ENCODE peak calls at places on chromosome 5, in eight cellular contexts. One of them, this sample, is unnamed. For H3K4me1, the result is how much of the 10 kb centered on the place peaks cover.

GRCh38 chr5:176660860-176661641 is 13.8 kb downstream of the TSPAN17 start:
- DNase-seq in A673: peak
- DNase-seq in psoas muscle: peak
- DNase-seq in pancreas: peak
- DNase-seq in tibial artery: no peak
- DNase-seq in PC-3: peak
- DNase-seq in gastrocnemius medialis: no peak
- DNase-seq in body of pancreas: peak
- DNase-seq in this sample: peak

GRCh38 chr5:35771321-35771720 is 85.4 kb upstream of the IL7R start:
- DNase-seq in A673: no peak
- DNase-seq in psoas muscle: no peak
- DNase-seq in pancreas: no peak
- DNase-seq in tibial artery: no peak
- DNase-seq in PC-3: peak
- DNase-seq in gastrocnemius medialis: no peak
- DNase-seq in body of pancreas: no peak
- DNase-seq in this sample: no peak

GRCh38 chr5:135391123-135391868 is 7.7 kb downstream of the MACROH2A1 start:
- DNase-seq in A673: no peak
- DNase-seq in psoas muscle: no peak
- DNase-seq in pancreas: no peak
- DNase-seq in tibial artery: no peak
- DNase-seq in PC-3: no peak
- DNase-seq in gastrocnemius medialis: no peak
- DNase-seq in body of pancreas: no peak
- DNase-seq in this sample: no peak

GRCh38 chr5:172686539-172687390 is 45.7 kb downstream of the NEURL1B start:
- DNase-seq in A673: no peak
- DNase-seq in psoas muscle: no peak
- DNase-seq in pancreas: no peak
- DNase-seq in tibial artery: no peak
- DNase-seq in PC-3: no peak
- DNase-seq in gastrocnemius medialis: no peak
- DNase-seq in body of pancreas: no peak
- DNase-seq in this sample: no peak

GRCh38 chr5:136018814-136019777 is 9.7 kb upstream of the TGFBI start:
- DNase-seq in A673: peak
- DNase-seq in psoas muscle: no peak
- DNase-seq in pancreas: peak
- DNase-seq in tibial artery: peak
- DNase-seq in PC-3: no peak
- DNase-seq in gastrocnemius medialis: peak
- DNase-seq in body of pancreas: no peak
- DNase-seq in this sample: no peak

GRCh38 chr5:5165541-5166002 is 25.4 kb downstream of the ADAMTS16 start:
- DNase-seq in A673: peak
- DNase-seq in psoas muscle: no peak
- DNase-seq in pancreas: no peak
- DNase-seq in tibial artery: no peak
- DNase-seq in PC-3: peak
- DNase-seq in gastrocnemius medialis: no peak
- DNase-seq in body of pancreas: no peak
- DNase-seq in this sample: no peak

GRCh38 chr5:99032234-99033013 is 103.6 kb upstream of the CHD1 start:
- DNase-seq in A673: peak
- DNase-seq in psoas muscle: no peak
- DNase-seq in pancreas: peak
- DNase-seq in tibial artery: peak
- DNase-seq in PC-3: peak
- DNase-seq in gastrocnemius medialis: peak
- DNase-seq in body of pancreas: peak
- DNase-seq in this sample: peak

GRCh38 chr5:177462702-177463101 is 10.7 kb downstream of the DBN1 start:
- DNase-seq in A673: no peak
- DNase-seq in psoas muscle: no peak
- DNase-seq in pancreas: no peak
- DNase-seq in tibial artery: no peak
- DNase-seq in PC-3: no peak
- DNase-seq in gastrocnemius medialis: no peak
- DNase-seq in body of pancreas: no peak
- DNase-seq in this sample: no peak

GRCh38 chr5:23028445-23028844 is 175.3 kb upstream of the CDH12 start:
- DNase-seq in A673: no peak
- DNase-seq in psoas muscle: no peak
- DNase-seq in pancreas: no peak
- DNase-seq in tibial artery: no peak
- DNase-seq in PC-3: no peak
- DNase-seq in gastrocnemius medialis: no peak
- DNase-seq in body of pancreas: no peak
- DNase-seq in this sample: no peak

GRCh38 chr5:55232194-55232984 is 1.0 kb downstream of the CCNO start:
- DNase-seq in A673: peak
- DNase-seq in psoas muscle: no peak
- DNase-seq in pancreas: peak
- DNase-seq in tibial artery: no peak
- DNase-seq in PC-3: peak
- DNase-seq in gastrocnemius medialis: no peak
- DNase-seq in body of pancreas: peak
- DNase-seq in this sample: peak

GRCh38 chr5:157686841-157687554 is 15.7 kb downstream of the C5orf52 start:
- DNase-seq in A673: no peak
- DNase-seq in psoas muscle: no peak
- DNase-seq in pancreas: no peak
- DNase-seq in tibial artery: no peak
- DNase-seq in PC-3: no peak
- DNase-seq in gastrocnemius medialis: no peak
- DNase-seq in body of pancreas: no peak
- DNase-seq in this sample: no peak

GRCh38 chr5:107469485-107469884 is 201.3 kb downstream of the EFNA5 start:
- DNase-seq in A673: peak
- DNase-seq in psoas muscle: no peak
- DNase-seq in pancreas: no peak
- DNase-seq in tibial artery: no peak
- DNase-seq in PC-3: peak
- DNase-seq in gastrocnemius medialis: no peak
- DNase-seq in body of pancreas: no peak
- DNase-seq in this sample: no peak

GRCh38 chr5:132134384-132134783 is 60.8 kb downstream of the CSF2 start:
- DNase-seq in A673: no peak
- DNase-seq in psoas muscle: no peak
- DNase-seq in pancreas: no peak
- DNase-seq in tibial artery: no peak
- DNase-seq in PC-3: peak
- DNase-seq in gastrocnemius medialis: no peak
- DNase-seq in body of pancreas: no peak
- DNase-seq in this sample: no peak

GRCh38 chr5:32308951-32309350 is 3.8 kb downstream of the MTMR12 start:
- DNase-seq in A673: no peak
- DNase-seq in psoas muscle: no peak
- DNase-seq in pancreas: no peak
- DNase-seq in tibial artery: no peak
- DNase-seq in PC-3: no peak
- DNase-seq in gastrocnemius medialis: no peak
- DNase-seq in body of pancreas: no peak
- DNase-seq in this sample: no peak

GRCh38 chr5:120624021-120624563 is 160.0 kb downstream of the PRR16 start:
- DNase-seq in A673: peak
- DNase-seq in psoas muscle: no peak
- DNase-seq in pancreas: no peak
- DNase-seq in tibial artery: no peak
- DNase-seq in PC-3: peak
- DNase-seq in gastrocnemius medialis: no peak
- DNase-seq in body of pancreas: no peak
- DNase-seq in this sample: no peak

GRCh38 chr5:152066760-152067159 is 142.1 kb upstream of the GLRA1 start:
- DNase-seq in A673: no peak
- DNase-seq in psoas muscle: no peak
- DNase-seq in pancreas: no peak
- DNase-seq in tibial artery: no peak
- DNase-seq in PC-3: no peak
- DNase-seq in gastrocnemius medialis: no peak
- DNase-seq in body of pancreas: no peak
- DNase-seq in this sample: no peak

GRCh38 chr5:112084149-112084548 is 327.2 kb upstream of the NREP start:
- DNase-seq in A673: no peak
- DNase-seq in psoas muscle: no peak
- DNase-seq in pancreas: no peak
- DNase-seq in tibial artery: no peak
- DNase-seq in PC-3: no peak
- DNase-seq in gastrocnemius medialis: no peak
- DNase-seq in body of pancreas: no peak
- DNase-seq in this sample: no peak

GRCh38 chr5:181086410-181087229 is 44.3 kb downstream of the OR2V1 start:
- DNase-seq in A673: no peak
- DNase-seq in psoas muscle: no peak
- DNase-seq in pancreas: no peak
- DNase-seq in tibial artery: no peak
- DNase-seq in PC-3: no peak
- DNase-seq in gastrocnemius medialis: no peak
- DNase-seq in body of pancreas: no peak
- DNase-seq in this sample: no peak

GRCh38 chr5:93249651-93250289 is 331.2 kb downstream of the NR2F1-AS1 start:
- DNase-seq in A673: no peak
- DNase-seq in psoas muscle: peak
- DNase-seq in pancreas: no peak
- DNase-seq in tibial artery: no peak
- DNase-seq in PC-3: peak
- DNase-seq in gastrocnemius medialis: no peak
- DNase-seq in body of pancreas: no peak
- DNase-seq in this sample: no peak

GRCh38 chr5:106959447-106959846 is 711.3 kb downstream of the EFNA5 start:
- DNase-seq in A673: no peak
- DNase-seq in psoas muscle: no peak
- DNase-seq in pancreas: no peak
- DNase-seq in tibial artery: no peak
- DNase-seq in PC-3: peak
- DNase-seq in gastrocnemius medialis: no peak
- DNase-seq in body of pancreas: no peak
- DNase-seq in this sample: no peak

GRCh38 chr5:93635991-93636390 is 53.0 kb downstream of the NR2F1 start:
- DNase-seq in A673: no peak
- DNase-seq in psoas muscle: no peak
- DNase-seq in pancreas: no peak
- DNase-seq in tibial artery: no peak
- DNase-seq in PC-3: no peak
- DNase-seq in gastrocnemius medialis: no peak
- DNase-seq in body of pancreas: no peak
- DNase-seq in this sample: no peak

GRCh38 chr5:157989296-157989695 is 130.4 kb upstream of the CLINT1 start:
- DNase-seq in A673: no peak
- DNase-seq in psoas muscle: no peak
- DNase-seq in pancreas: no peak
- DNase-seq in tibial artery: no peak
- DNase-seq in PC-3: no peak
- DNase-seq in gastrocnemius medialis: no peak
- DNase-seq in body of pancreas: no peak
- DNase-seq in this sample: no peak

GRCh38 chr5:137164961-137165360 is 334.2 kb downstream of the SPOCK1 start:
- DNase-seq in A673: no peak
- DNase-seq in psoas muscle: no peak
- DNase-seq in pancreas: no peak
- DNase-seq in tibial artery: no peak
- DNase-seq in PC-3: no peak
- DNase-seq in gastrocnemius medialis: no peak
- DNase-seq in body of pancreas: no peak
- DNase-seq in this sample: no peak

GRCh38 chr5:101721543-101721942 is 574.5 kb downstream of the SLCO4C1 start:
- DNase-seq in A673: no peak
- DNase-seq in psoas muscle: no peak
- DNase-seq in pancreas: no peak
- DNase-seq in tibial artery: no peak
- DNase-seq in PC-3: no peak
- DNase-seq in gastrocnemius medialis: no peak
- DNase-seq in body of pancreas: no peak
- DNase-seq in this sample: no peak
- H3K27ac ChIP-seq in A673: no peak
- H3K27ac ChIP-seq in psoas muscle: no peak
- H3K27ac ChIP-seq in pancreas: no peak
- H3K27ac ChIP-seq in tibial artery: no peak
- H3K27ac ChIP-seq in PC-3: no peak
- H3K27ac ChIP-seq in gastrocnemius medialis: no peak
- H3K27ac ChIP-seq in body of pancreas: no peak
- H3K27ac ChIP-seq in this sample: no peak

GRCh38 chr5:78232163-78232562 is 62.3 kb downstream of the AP3B1 start:
- DNase-seq in A673: no peak
- DNase-seq in psoas muscle: no peak
- DNase-seq in pancreas: no peak
- DNase-seq in tibial artery: no peak
- DNase-seq in PC-3: no peak
- DNase-seq in gastrocnemius medialis: no peak
- DNase-seq in body of pancreas: no peak
- DNase-seq in this sample: no peak
- TF ChIP-seq CTCF in A673: no peak
- TF ChIP-seq CTCF in psoas muscle: no peak
- TF ChIP-seq CTCF in pancreas: no peak
- TF ChIP-seq CTCF in tibial artery: no peak
- TF ChIP-seq CTCF in PC-3: no peak
- TF ChIP-seq CTCF in gastrocnemius medialis: no peak
- TF ChIP-seq CTCF in body of pancreas: no peak
- TF ChIP-seq CTCF in this sample: no peak

DNA sequence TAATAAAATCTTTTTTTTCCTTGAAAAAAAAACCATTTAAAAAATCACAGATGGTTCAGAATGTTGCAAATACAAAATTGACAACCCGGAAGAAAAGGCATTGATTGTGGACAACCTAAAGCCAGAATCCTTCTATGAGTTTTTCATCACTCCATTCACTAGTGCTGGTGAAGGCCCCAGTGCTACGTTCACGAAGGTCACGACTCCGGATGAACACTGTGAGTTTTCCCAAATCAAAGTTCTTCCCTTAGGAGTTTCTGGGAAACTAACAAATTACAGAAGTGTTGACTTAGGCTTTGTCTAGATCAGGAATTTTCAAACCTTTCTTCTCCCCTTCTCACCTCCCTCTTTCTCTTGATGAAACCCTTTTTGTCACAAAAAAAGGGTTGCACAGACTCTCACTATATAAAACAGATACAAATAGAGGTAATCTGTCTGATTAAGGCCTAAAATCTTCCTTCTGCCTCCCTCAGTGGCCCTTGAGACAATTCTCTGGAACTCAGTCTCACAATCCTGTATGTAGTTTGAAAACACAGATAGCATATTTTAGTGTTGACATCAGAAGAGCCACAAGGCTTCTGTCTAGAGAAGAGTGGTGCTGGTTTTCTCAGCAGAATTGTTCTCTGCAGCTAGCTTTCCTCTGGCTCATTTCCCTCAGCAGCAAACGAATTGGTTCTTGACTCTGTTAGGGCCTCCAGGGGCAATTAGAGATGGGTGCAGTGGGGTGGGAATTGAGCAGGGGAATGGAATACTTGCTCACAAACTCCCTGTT is 79.5 kb downstream of the OSMR start:
- DNase-seq in A673: no peak
- DNase-seq in psoas muscle: no peak
- DNase-seq in pancreas: no peak
- DNase-seq in tibial artery: no peak
- DNase-seq in PC-3: no peak
- DNase-seq in gastrocnemius medialis: no peak
- DNase-seq in body of pancreas: no peak
- DNase-seq in this sample: no peak
- H3K4me1 ChIP-seq in A673: under half
- H3K4me1 ChIP-seq in psoas muscle: under half
- H3K4me1 ChIP-seq in pancreas: under half
- H3K4me1 ChIP-seq in tibial artery: under half
- H3K4me1 ChIP-seq in PC-3: under half
- H3K4me1 ChIP-seq in gastrocnemius medialis: under half
- H3K4me1 ChIP-seq in body of pancreas: under half
- H3K4me1 ChIP-seq in this sample: under half

GRCh38 chr5:173890195-173890951 is 2.2 kb downstream of the CPEB4 start:
- DNase-seq in A673: no peak
- DNase-seq in psoas muscle: peak
- DNase-seq in pancreas: peak
- DNase-seq in tibial artery: no peak
- DNase-seq in PC-3: peak
- DNase-seq in gastrocnemius medialis: peak
- DNase-seq in body of pancreas: peak
- DNase-seq in this sample: peak
- H3K27ac ChIP-seq in A673: no peak
- H3K27ac ChIP-seq in psoas muscle: peak
- H3K27ac ChIP-seq in pancreas: peak
- H3K27ac ChIP-seq in tibial artery: peak
- H3K27ac ChIP-seq in PC-3: peak
- H3K27ac ChIP-seq in gastrocnemius medialis: peak
- H3K27ac ChIP-seq in body of pancreas: peak
- H3K27ac ChIP-seq in this sample: peak